ENCODE peak calls at places on chromosomes 13 and 19, in ten cellular contexts. S, Y, L, J, B, U, W, T, A and Z are unnamed samples.

GRCh38 chr19:49212302-49212701 is 54.7 kb downstream of the TRPM4 start:
- DNase-seq in Y (peak; percentile 31), B (no peak), W (no peak), T (peak; percentile 51), S (no peak), A (no peak), U (peak; percentile 40), J (no peak), L (no peak), Z (no peak)

GRCh38 chr13:52348081-52348480 is 57.9 kb downstream of the THSD1 start:
- DNase-seq in B (no peak), Y (no peak), A (no peak), T (peak; percentile 85), U (peak; percentile 94), S (no peak), L (no peak), W (no peak), J (peak; percentile 82), Z (no peak)

GRCh38 chr19:9144920-9145319 is 4.7 kb downstream of the ZNF317 start:
- DNase-seq in T (no peak), L (no peak), A (no peak), W (no peak), U (peak; percentile 13), Y (no peak), B (no peak), J (no peak), S (no peak), Z (no peak)

GRCh38 chr13:43838909-43839308 is 40.6 kb downstream of the CCDC122 start:
- DNase-seq in S (no peak), Y (no peak), W (no peak), B (no peak), L (no peak), T (peak; percentile 69), J (no peak), A (no peak), U (peak; percentile 60), Z (no peak)

GRCh38 chr19:39934584-39935233 is at the start of gene FCGBP:
- DNase-seq in T (no peak), Y (no peak), W (peak; percentile 66), L (no peak), B (peak; percentile 46), J (no peak), S (no peak), A (no peak), U (no peak), Z (no peak)

GRCh38 chr13:21243045-21243842 is 66.8 kb downstream of the MRPL57 start:
- DNase-seq in T (peak; percentile 18), L (no peak), Y (no peak), A (no peak), J (no peak), S (no peak), B (no peak), W (no peak), U (no peak), Z (no peak)

GRCh38 chr13:20901668-20902437 is 693 bp downstream of the XPO4 start:
- DNase-seq in L (no peak), A (peak; percentile 59), U (peak; percentile 38), B (no peak), W (no peak), J (no peak), T (peak; percentile 55), S (peak; percentile 27), Y (peak; percentile 29), Z (no peak)

GRCh38 chr13:44667950-44668349 is 91.8 kb upstream of the TSC22D1 start:
- DNase-seq in S (no peak), T (peak; percentile 42), J (no peak), L (no peak), W (no peak), A (peak; percentile 46), B (no peak), U (peak; percentile 35), Y (no peak), Z (peak; percentile 41)

GRCh38 chr13:111969551-111970135 is 97.3 kb upstream of the SOX1 start:
- DNase-seq in B (no peak), U (no peak), Y (no peak), W (no peak), A (no peak), L (no peak), J (no peak), S (no peak), T (no peak), Z (no peak)

GRCh38 chr19:53927745-53928144 is 18.7 kb downstream of the CACNG7 start:
- DNase-seq in S (no peak), B (no peak), U (peak; percentile 66), Y (peak; percentile 23), A (peak; percentile 2), J (peak; percentile 1), W (no peak), T (peak; percentile 80), L (no peak), Z (no peak)

GRCh38 chr19:47227347-47228167 is 3.4 kb downstream of the BBC3 start:
- DNase-seq in J (peak; percentile 78), L (peak; percentile 95), U (peak; percentile 95), A (peak; percentile 92), T (peak; percentile 98), B (peak; percentile 98), W (peak; percentile 84), Y (peak; percentile 88), S (peak; percentile 85), Z (peak; percentile 85)

GRCh38 chr13:64052526-64052925 is 2636.9 kb upstream of the PCDH20 start:
- DNase-seq in T (no peak), U (no peak), A (no peak), S (no peak), B (no peak), L (no peak), W (no peak), J (no peak), Y (no peak), Z (no peak)

GRCh38 chr19:47019431-47020041 is at the start of gene NPAS1:
- DNase-seq in Y (no peak), B (no peak), T (peak; percentile 30), W (no peak), L (no peak), U (no peak), S (no peak), J (no peak), A (no peak), Z (no peak)

DNA sequence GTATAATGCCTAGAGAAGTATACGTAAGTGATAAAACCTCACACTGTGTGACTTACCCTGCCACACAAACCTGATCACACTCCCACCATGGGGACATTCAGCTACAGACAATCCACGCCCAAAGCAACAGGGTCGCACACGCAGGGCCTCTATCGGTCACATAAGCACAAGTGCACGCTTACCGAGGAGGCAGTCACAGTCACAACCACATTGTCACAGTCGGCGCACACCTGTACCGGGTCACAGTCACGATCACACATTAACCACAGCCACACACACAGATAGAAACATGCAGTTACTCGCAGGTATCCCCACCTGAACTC is 584 bp downstream of the ZNF566 start:
- DNase-seq in U (peak; percentile 6), A (peak; percentile 74), Y (peak; percentile 17), L (peak; percentile 70), T (peak; percentile 33), J (no peak), S (no peak), W (no peak), B (no peak), Z (no peak)
- TF ChIP-seq CTCF in U (no peak), A (no peak), Y (no peak), L (no peak), T (no peak), J (no peak), S (no peak), W (no peak), B (no peak), Z (peak; percentile 16)

DNA sequence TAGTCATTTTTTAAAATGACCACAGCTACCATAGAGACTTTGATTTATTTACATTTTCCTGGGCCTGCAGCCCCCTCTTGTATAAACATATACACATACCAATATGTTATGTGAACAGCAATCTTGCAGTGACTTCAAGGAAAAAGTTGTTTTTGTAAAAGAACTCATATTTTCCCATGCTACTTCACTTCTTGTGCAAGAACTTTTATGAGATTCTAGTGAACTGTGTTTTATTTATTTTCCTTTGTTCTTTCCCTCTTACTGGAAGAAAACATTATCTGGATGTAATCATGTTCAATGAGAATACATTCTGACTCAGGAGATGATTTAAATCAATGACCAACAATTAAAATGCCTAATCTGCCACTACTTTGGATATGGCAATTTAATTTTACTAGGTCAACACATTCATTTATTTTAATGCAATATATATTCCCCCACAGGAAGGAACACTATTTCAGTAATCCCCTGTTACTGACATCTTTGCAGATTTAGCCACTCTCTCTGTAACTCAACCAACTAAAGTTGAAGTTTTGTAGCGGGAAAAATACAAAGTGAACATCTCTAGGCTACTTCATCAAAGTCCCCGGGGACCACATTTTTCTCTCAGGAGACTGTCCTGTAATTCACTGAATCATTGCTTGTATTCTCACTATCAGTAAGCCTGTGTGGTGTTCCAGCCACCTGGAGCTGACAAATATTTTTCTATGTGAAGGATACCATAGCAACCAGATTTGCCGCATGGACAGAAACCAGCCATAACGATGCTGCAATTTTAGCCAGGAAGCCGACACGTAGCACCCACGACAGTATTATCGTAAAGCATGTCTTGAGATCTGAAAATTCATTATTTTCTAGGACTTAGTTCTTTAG is 90.5 kb downstream of the STARD13 start:
- DNase-seq in U (peak; percentile 93), J (peak; percentile 80), L (no peak), A (peak; percentile 98), B (no peak), Y (peak; percentile 69), W (peak; percentile 30), T (peak; percentile 81), S (no peak), Z (peak; percentile 84)
- H3K4me3 ChIP-seq in U (no peak overlapping the region), J (no peak overlapping the region), L (peak overlapping the region; percentile 42), A (peak overlapping the region; percentile 52), B (no peak overlapping the region), Y (no peak overlapping the region), W (no peak overlapping the region), T (no peak overlapping the region), S (no peak overlapping the region), Z (peak overlapping the region; percentile 31)

GRCh38 chr19:58275564-58275963 is 3.2 kb upstream of the ZNF8 start:
- DNase-seq in S (no peak), U (no peak), T (no peak), L (no peak), W (no peak), J (no peak), Y (no peak), B (no peak), A (no peak), Z (no peak)
- TF ChIP-seq CTCF in S (no peak), U (no peak), T (no peak), L (no peak), W (no peak), J (no peak), Y (no peak), B (no peak), A (no peak), Z (no peak)

DNA sequence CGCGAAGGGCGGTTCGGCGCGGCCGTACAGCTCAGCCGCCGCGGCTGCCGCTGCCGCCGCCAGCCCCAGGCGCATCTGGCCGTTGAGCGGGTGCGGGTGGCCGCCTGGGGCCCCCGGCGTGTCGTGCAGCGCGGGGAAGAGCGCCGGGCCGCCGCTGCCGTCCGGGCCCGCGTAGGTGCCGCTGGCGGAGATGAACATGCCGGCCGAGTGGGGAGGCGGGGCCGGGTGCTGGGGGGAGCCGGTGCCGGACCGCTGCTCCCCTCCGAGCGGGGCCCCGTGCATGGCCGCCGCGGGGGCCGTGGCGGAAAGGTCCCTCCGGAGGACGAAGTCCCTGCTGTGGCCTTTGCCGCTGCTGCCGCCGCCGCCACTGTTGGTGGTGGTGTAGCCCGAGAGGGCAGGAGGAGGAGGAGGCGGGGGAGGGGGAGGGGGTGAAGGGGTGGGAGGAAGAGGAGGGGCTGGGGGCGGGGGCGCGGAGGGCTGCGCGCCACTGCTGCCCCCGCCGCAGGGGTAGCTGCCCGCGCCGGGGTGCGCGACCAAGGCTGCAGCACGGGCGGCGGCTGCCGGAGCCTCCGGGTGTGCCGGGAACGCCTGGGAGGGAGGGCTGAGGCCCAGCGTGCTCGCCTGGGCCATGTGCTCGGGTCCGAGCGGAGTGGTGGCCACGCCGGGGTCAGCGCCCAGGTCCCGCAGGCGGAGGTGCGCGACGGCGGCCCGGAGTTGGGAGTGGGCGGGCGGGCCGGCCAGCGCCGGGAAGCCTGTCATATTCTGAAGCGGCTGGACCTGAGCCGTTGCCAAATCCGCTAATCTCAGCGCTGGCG is 599 bp downstream of the ZIC5 start:
- DNase-seq in A (no peak), S (no peak), L (no peak), W (no peak), T (no peak), Y (no peak), U (no peak), B (no peak), J (no peak), Z (no peak)
- H3K4me3 ChIP-seq in A (no peak overlapping the region), S (no peak overlapping the region), L (peak overlapping the region; percentile 66), W (peak overlapping the region; percentile 28), T (no peak overlapping the region), Y (no peak overlapping the region), U (no peak overlapping the region), B (peak overlapping the region; percentile 22), J (no peak overlapping the region), Z (no peak overlapping the region)